ENCODE peak calls at places on chromosomes 4 and X, in seven cellular contexts. F, W, N, P, S, Q and U are unnamed samples.

GRCh38 chrX:15511563-15511962 is 11.0 kb downstream of the BMX start:
- DNase-seq in N (no peak), F (no peak), P (no peak), Q (no peak), W (no peak), S (no peak), U (no peak)

GRCh38 chr4:83170952-83171399 is 56.4 kb upstream of the PLAC8 start:
- DNase-seq in P (no peak), S (no peak), F (no peak), N (no peak), Q (no peak), W (no peak), U (no peak)

GRCh38 chrX:85630901-85631300 is 251.4 kb upstream of the POF1B start:
- DNase-seq in Q (no peak), F (no peak), N (no peak), W (no peak), S (no peak), P (no peak), U (no peak)

GRCh38 chr4:82799006-82799881 is 648 bp upstream of the SCD5 start:
- DNase-seq in S (peak; percentile 17), W (no peak), N (no peak), Q (no peak), F (no peak), P (no peak), U (no peak)

GRCh38 chrX:47224266-47224895 is 5.9 kb downstream of the CDK16 start:
- DNase-seq in Q (no peak), W (no peak), F (no peak), S (no peak), P (no peak), N (no peak), U (no peak)

GRCh38 chrX:40864972-40865371 is 129.6 kb upstream of the MED14 start:
- DNase-seq in Q (peak; percentile 82), S (peak; percentile 77), P (no peak), W (no peak), N (no peak), F (peak; percentile 89), U (peak; percentile 74)

GRCh38 chrX:12292996-12293765 is 154.9 kb downstream of the FRMPD4 start:
- DNase-seq in N (no peak), F (peak; percentile 39), W (no peak), Q (peak; percentile 74), S (peak; percentile 56), P (no peak), U (no peak)

GRCh38 chrX:42524374-42524773 is 253.6 kb downstream of the PPP1R2C start:
- DNase-seq in Q (peak; percentile 74), F (peak; percentile 82), P (no peak), N (no peak), S (peak; percentile 12), W (no peak), U (peak; percentile 40)

GRCh38 chrX:77451041-77451440 is 3.9 kb downstream of the FGF16 start:
- DNase-seq in S (peak; percentile 79), P (no peak), F (peak; percentile 64), N (no peak), W (no peak), Q (peak; percentile 50), U (peak; percentile 61)

GRCh38 chr4:150242820-150243458 is 164.7 kb downstream of the DCLK2 start:
- DNase-seq in S (peak; percentile 66), F (no peak), N (peak; percentile 25), W (peak; percentile 50), Q (peak; percentile 43), P (no peak), U (no peak)

GRCh38 chr4:30619679-30620078 is 100.5 kb upstream of the PCDH7 start:
- DNase-seq in S (peak; percentile 30), W (no peak), N (no peak), P (no peak), Q (no peak), F (peak; percentile 16), U (no peak)

GRCh38 chr4:45317276-45317675 is 590.9 kb upstream of the GNPDA2 start:
- DNase-seq in F (no peak), P (no peak), Q (no peak), S (peak; percentile 1), N (no peak), W (no peak), U (no peak)

GRCh38 chr4:65461781-65462180 is 208.5 kb downstream of the EPHA5 start:
- DNase-seq in P (no peak), W (no peak), S (no peak), F (no peak), N (no peak), Q (no peak), U (no peak)

GRCh38 chr4:161555689-161556660 is 607.8 kb downstream of the FSTL5 start:
- DNase-seq in P (no peak), W (peak; percentile 25), N (no peak), S (no peak), Q (peak; percentile 20), F (peak; percentile 76), U (peak; percentile 67)

GRCh38 chr4:115688961-115689360 is 575.5 kb upstream of the NDST4 start:
- DNase-seq in W (no peak), S (no peak), N (no peak), P (no peak), F (no peak), Q (no peak), U (no peak)

GRCh38 chr4:149997881-149998421 is 80.3 kb upstream of the DCLK2 start:
- DNase-seq in N (no peak), Q (no peak), F (peak; percentile 59), W (peak; percentile 58), S (no peak), P (no peak), U (peak; percentile 25)

GRCh38 chrX:23844502-23845138 is 61.6 kb downstream of the SAT1 start:
- DNase-seq in W (no peak), F (peak; percentile 21), P (no peak), Q (peak; percentile 4), S (peak; percentile 38), N (peak; percentile 6), U (peak; percentile 35)

GRCh38 chr4:7679431-7679830 is 244.7 kb upstream of the PSAPL1 start:
- DNase-seq in S (no peak), W (no peak), N (peak; percentile 23), F (no peak), Q (no peak), P (no peak), U (no peak)

GRCh38 chrX:15269618-15270521 is at the start of gene ASB9:
- DNase-seq in N (peak; percentile 45), F (peak; percentile 9), W (peak; percentile 15), P (peak; percentile 26), Q (peak; percentile 35), S (peak; percentile 35), U (peak; percentile 39)

GRCh38 chr4:138802499-138802898 is 213.1 kb upstream of the NOCT start:
- DNase-seq in F (peak; percentile 0), S (no peak), Q (no peak), P (no peak), N (no peak), W (no peak), U (no peak)

GRCh38 chrX:27878862-27879261 is 71.1 kb downstream of the MAGEB10 start:
- DNase-seq in Q (no peak), F (no peak), S (no peak), W (no peak), P (no peak), N (no peak), U (no peak)

GRCh38 chrX:31704938-31705337 is 633.1 kb upstream of the FTHL17 start:
- DNase-seq in F (no peak), P (no peak), S (no peak), N (no peak), W (no peak), Q (no peak), U (no peak)

GRCh38 chr4:158597879-158598596 is 73.6 kb downstream of the C4orf46 start:
- DNase-seq in S (no peak), F (no peak), P (no peak), Q (no peak), W (no peak), N (no peak), U (no peak)

GRCh38 chrX:19840899-19841648 is 46.3 kb downstream of the SH3KBP1 start:
- DNase-seq in S (no peak), Q (no peak), W (no peak), N (no peak), F (peak; percentile 14), P (no peak), U (no peak)

GRCh38 chr4:7513731-7514130 is 79.0 kb upstream of the PSAPL1 start:
- DNase-seq in P (no peak), N (no peak), S (no peak), W (no peak), Q (peak; percentile 38), F (peak; percentile 80), U (peak; percentile 25)

GRCh38 chr4:4735870-4736269 is 123.6 kb upstream of the MSX1 start:
- DNase-seq in F (peak; percentile 6), N (no peak), Q (peak; percentile 10), P (peak; percentile 67), S (peak; percentile 65), W (no peak), U (no peak)

GRCh38 chr4:153234923-153235322 is 30.7 kb downstream of the TRIM2 start:
- DNase-seq in S (peak; percentile 67), W (no peak), Q (peak; percentile 58), N (no peak), P (no peak), F (peak; percentile 78), U (no peak)

GRCh38 chr4:153233761-153234371 is 29.6 kb downstream of the TRIM2 start:
- DNase-seq in W (no peak), P (peak; percentile 57), S (peak; percentile 96), F (peak; percentile 97), N (no peak), Q (peak; percentile 98), U (peak; percentile 92)

GRCh38 chr4:153227501-153227900 is 23.3 kb downstream of the TRIM2 start:
- DNase-seq in F (no peak), W (no peak), S (no peak), Q (no peak), N (no peak), P (no peak), U (no peak)

GRCh38 chr4:153228512-153229145 is 24.4 kb downstream of the TRIM2 start:
- DNase-seq in P (no peak), W (no peak), S (no peak), N (no peak), F (no peak), Q (no peak), U (no peak)

GRCh38 chr4:153232768-153233167 is 28.5 kb downstream of the TRIM2 start:
- DNase-seq in W (no peak), N (peak; percentile 66), F (no peak), S (peak; percentile 61), Q (peak; percentile 13), P (no peak), U (no peak)
- TF ChIP-seq CTCF in W (peak; percentile 55), N (no peak), F (no peak), S (peak; percentile 35), Q (peak; percentile 29), P (no peak), U (peak; percentile 24)

GRCh38 chr4:89253935-89254334 is 53.7 kb downstream of the GPRIN3 start:
- DNase-seq in N (no peak), P (no peak), S (no peak), F (no peak), W (no peak), Q (no peak), U (no peak)
- H3K4me3 ChIP-seq in N (no peak overlapping the region), P (no peak overlapping the region), S (no peak overlapping the region), F (no peak overlapping the region), W (no peak overlapping the region), Q (no peak overlapping the region), U (no peak overlapping the region)

GRCh38 chr4:183430317-183430986 is 14.0 kb upstream of the CDKN2AIP start:
- DNase-seq in P (peak; percentile 28), S (no peak), Q (no peak), F (no peak), W (no peak), N (peak; percentile 10), U (no peak)
- TF ChIP-seq CTCF in P (no peak), S (no peak), Q (no peak), F (no peak), W (no peak), N (no peak), U (no peak)

GRCh38 chr4:99090511-99090910 is 1.9 kb upstream of the ADH5 start:
- DNase-seq in N (no peak), P (no peak), Q (peak; percentile 81), S (peak; percentile 61), F (peak; percentile 26), W (no peak), U (no peak)
- H3K4me3 ChIP-seq in N (no peak overlapping the region), P (peak overlapping the region; percentile 71), Q (peak overlapping the region; percentile 98), S (peak overlapping the region; percentile 99), F (peak overlapping the region; percentile 100), W (no peak overlapping the region), U (peak overlapping the region; percentile 98)